ENCODE peak calls at places on chromosomes 11 and 22, in seven cellular contexts. Z is heart right ventricle, A is fibroblast of mammary gland, O is H1, M is fibroblast of lung, I is dorsolateral prefrontal cortex, Q is right cardiac atrium. X is an unnamed sample.

GRCh38 chr11:9700105-9700801 is 36.4 kb downstream of the SWAP70 start:
- DNase-seq in Z (no peak), A (no peak), O (no peak), M (no peak), I (no peak), Q (no peak), X (peak; percentile 38)

GRCh38 chr22:46088541-46089311 is 61.6 kb upstream of the PPARA start:
- DNase-seq in Z (peak; percentile 58), A (peak; percentile 80), O (no peak), M (peak; percentile 72), I (no peak), Q (peak; percentile 59), X (peak; percentile 85)

GRCh38 chr11:10041803-10042202 is 252.2 kb downstream of the SBF2 start:
- DNase-seq in Z (no peak), A (no peak), O (no peak), M (no peak), I (no peak), Q (no peak), X (no peak)

GRCh38 chr11:60422609-60423008 is 6.8 kb upstream of the MS4A5 start:
- DNase-seq in Z (no peak), A (no peak), O (no peak), M (no peak), I (no peak), Q (no peak), X (no peak)

GRCh38 chr11:9735919-9736318 is 72.0 kb downstream of the SWAP70 start:
- DNase-seq in Z (no peak), A (no peak), O (no peak), M (no peak), I (no peak), Q (no peak), X (no peak)

GRCh38 chr22:37056246-37056645 is 4.7 kb downstream of the KCTD17 start:
- DNase-seq in Z (no peak), A (no peak), O (no peak), M (no peak), I (no peak), Q (no peak), X (no peak)

GRCh38 chr11:1300569-1301187 is 8.8 kb downstream of the TOLLIP start:
- DNase-seq in Z (no peak), A (no peak), O (peak; percentile 42), M (no peak), I (peak; percentile 40), Q (no peak), X (no peak)

GRCh38 chr22:27283714-27284113 is 517.8 kb downstream of the MN1 start:
- DNase-seq in Z (no peak), A (peak; percentile 10), O (no peak), M (no peak), I (no peak), Q (no peak), X (no peak)

GRCh38 chr11:11975201-11976092 is 33.0 kb downstream of the DKK3 start:
- DNase-seq in Z (no peak), A (no peak), O (peak; percentile 39), M (no peak), I (no peak), Q (peak; percentile 7), X (no peak)

GRCh38 chr11:71245601-71246391 is 6.6 kb downstream of the SHANK2 start:
- DNase-seq in Z (no peak), A (no peak), O (peak; percentile 73), M (no peak), I (no peak), Q (no peak), X (no peak)

GRCh38 chr11:65574963-65575567 is 788 bp upstream of the EHBP1L1 start:
- DNase-seq in Z (no peak), A (peak; percentile 25), O (no peak), M (peak; percentile 24), I (no peak), Q (no peak), X (peak; percentile 33)

GRCh38 chr11:35347921-35348331 is 71.4 kb downstream of the SLC1A2 start:
- DNase-seq in Z (no peak), A (peak; percentile 88), O (no peak), M (peak; percentile 59), I (no peak), Q (no peak), X (peak; percentile 84)

GRCh38 chr11:8251767-8252295 is 11.8 kb downstream of the LMO1 start:
- DNase-seq in Z (no peak), A (no peak), O (no peak), M (no peak), I (peak; percentile 11), Q (no peak), X (no peak)

GRCh38 chr11:73951797-73952196 is 971 bp downstream of the DNAJB13 start:
- DNase-seq in Z (no peak), A (no peak), O (no peak), M (no peak), I (no peak), Q (no peak), X (no peak)

DNA sequence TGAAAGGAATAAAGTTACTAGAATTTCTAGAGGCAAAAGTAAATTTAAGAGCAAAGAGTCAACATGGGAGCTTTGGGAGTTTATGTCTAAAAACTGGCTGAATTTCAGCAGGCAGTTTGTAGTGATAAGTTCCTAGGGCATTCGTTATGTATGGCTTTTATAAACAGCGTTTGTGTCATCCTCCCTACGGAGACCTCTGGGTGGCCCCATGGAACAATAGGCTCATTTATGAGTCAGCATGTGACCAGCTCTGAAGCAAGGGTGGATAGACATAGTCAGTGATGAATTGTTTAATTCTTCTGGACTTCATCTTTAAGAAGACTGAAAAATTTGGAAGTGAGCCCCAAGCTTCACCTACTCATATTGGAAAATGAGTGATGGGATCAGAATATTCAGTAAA is 37.1 kb downstream of the SVIP start:
- DNase-seq in Z (no peak), A (peak; percentile 33), O (no peak), M (peak; percentile 45), I (peak; percentile 65), Q (no peak), X (peak; percentile 82)
- H3K4me3 ChIP-seq in Z (no peak overlapping the region), A (no peak overlapping the region), O (no peak overlapping the region), M (no peak overlapping the region), I (no peak overlapping the region), Q (no peak overlapping the region), X (no peak overlapping the region)

DNA sequence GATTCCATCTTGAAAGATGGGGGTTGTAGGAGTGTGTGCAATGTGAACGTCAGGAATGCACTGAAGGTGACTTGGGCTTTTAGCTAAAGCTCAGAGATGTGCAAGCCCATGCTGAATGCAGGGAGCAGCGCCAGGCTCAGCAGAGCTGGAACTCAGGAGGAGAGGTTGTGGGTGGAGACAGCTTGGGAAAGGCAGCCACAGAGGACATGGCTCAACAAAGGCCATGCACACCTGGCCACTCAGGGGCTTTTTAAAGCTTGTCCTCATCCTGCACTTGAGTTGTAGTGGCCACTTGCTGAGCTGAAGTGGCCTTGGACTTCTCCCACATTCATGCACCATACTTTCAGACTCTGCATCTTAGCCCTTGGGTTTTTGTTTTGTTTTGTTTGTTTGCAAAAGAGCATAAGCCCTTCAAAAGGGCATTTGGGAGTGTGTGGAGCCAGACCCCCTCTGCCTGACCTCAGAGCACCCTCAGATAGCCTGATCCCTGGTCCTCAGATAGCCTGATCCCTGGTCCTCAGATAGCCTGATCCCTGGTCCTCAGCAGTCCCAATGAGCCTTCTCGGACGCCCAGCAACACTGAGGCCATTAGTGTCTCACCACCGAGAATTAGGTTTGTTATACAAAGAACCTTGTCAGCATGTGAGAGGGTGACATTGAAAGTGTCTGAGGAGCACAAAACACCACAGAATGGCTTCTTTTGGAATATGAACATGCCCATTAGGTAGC is 12.5 kb upstream of the TMA7B start:
- DNase-seq in Z (no peak), A (no peak), O (no peak), M (no peak), I (no peak), Q (no peak), X (no peak)
- H3K4me3 ChIP-seq in Z (no peak overlapping the region), A (no peak overlapping the region), O (no peak overlapping the region), M (no peak overlapping the region), I (no peak overlapping the region), Q (no peak overlapping the region), X (no peak overlapping the region)

GRCh38 chr11:66619080-66619554 is 2.7 kb downstream of the RBM14 start:
- DNase-seq in Z (no peak), A (peak; percentile 58), O (no peak), M (peak; percentile 54), I (no peak), Q (no peak), X (peak; percentile 79)

GRCh38 chr11:66614073-66614472 is 2.4 kb upstream of the RBM14 start:
- DNase-seq in Z (no peak), A (no peak), O (no peak), M (no peak), I (no peak), Q (no peak), X (no peak)

GRCh38 chr11:66616379-66617147 is at the start of gene RBM14:
- DNase-seq in Z (peak; percentile 99), A (peak; percentile 99), O (peak; percentile 99), M (peak; percentile 99), I (peak; percentile 99), Q (peak; percentile 99), X (peak; percentile 99)

GRCh38 chr11:66612458-66612857 is 4.0 kb upstream of the RBM14 start:
- DNase-seq in Z (no peak), A (no peak), O (no peak), M (no peak), I (no peak), Q (no peak), X (no peak)

DNA sequence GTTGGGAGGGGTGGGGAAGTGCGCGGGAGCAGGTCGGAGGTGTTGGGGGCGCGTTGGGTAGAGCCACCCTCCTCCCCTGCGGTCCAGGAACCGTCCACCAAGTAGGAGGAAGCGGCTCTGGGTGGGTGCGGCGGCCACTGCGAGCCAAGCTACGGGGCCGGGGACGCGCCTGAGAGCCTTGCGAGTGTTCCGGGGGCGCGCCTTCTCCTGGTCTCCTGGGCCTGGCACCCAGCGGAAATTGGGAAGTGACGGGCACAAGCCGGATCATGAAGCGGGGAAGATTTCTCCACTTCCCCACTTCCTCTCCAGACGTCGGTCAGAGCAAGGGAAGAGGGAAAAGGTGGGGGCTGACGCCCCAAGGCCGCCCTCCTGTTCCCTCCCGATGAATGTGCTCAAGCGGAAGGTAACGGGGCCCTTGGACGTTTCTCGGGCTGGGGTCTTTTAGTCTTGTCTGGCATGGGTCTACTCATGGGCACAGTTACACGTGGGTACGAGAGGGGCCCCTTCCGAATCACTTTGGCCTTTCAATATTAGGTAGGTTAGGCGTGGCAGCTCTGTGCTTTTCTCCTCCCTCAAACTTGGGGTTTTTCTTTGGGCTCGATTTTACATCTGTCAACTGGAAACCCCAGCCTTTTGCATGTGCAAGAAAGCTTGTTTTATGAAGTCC is 851 bp downstream of the RBM14 start:
- DNase-seq in Z (peak; percentile 80), A (peak; percentile 49), O (no peak), M (no peak), I (peak; percentile 68), Q (peak; percentile 83), X (no peak)
- H3K4me3 ChIP-seq in Z (peak overlapping the region; percentile 81), A (peak overlapping the region; percentile 98), O (peak overlapping the region; percentile 99), M (peak overlapping the region; percentile 81), I (peak overlapping the region; percentile 95), Q (peak overlapping the region; percentile 42), X (peak overlapping the region; percentile 96)

GRCh38 chr11:124760205-124760652 is 1.9 kb downstream of the ESAM start:
- DNase-seq in Z (peak; percentile 56), A (no peak), O (peak; percentile 64), M (no peak), I (no peak), Q (no peak), X (no peak)
- H3K4me3 ChIP-seq in Z (peak overlapping the region; percentile 94), A (no peak overlapping the region), O (no peak overlapping the region), M (no peak overlapping the region), I (no peak overlapping the region), Q (peak overlapping the region; percentile 60), X (no peak overlapping the region)

X was measured in fibroblast of the aortic adventitia.